ENCODE peak calls at places on chromosomes 5 and 9, in four cellular contexts. K is GM12878, R is HepG2, S is H1. F is an unnamed sample. For H3K4me1, the result is how much of the 10 kb centered on the place peaks cover.

GRCh38 chr5:93620487-93621339 is 37.7 kb downstream of the NR2F1 start:
- DNase-seq in S (no peak), K (no peak), R (peak), F (no peak)

GRCh38 chr9:113516840-113517577 is 53.5 kb downstream of the RGS3 start:
- DNase-seq in S (no peak), R (no peak), K (peak), F (no peak)

GRCh38 chr9:15354713-15355112 is 47.7 kb upstream of the TTC39B start:
- DNase-seq in S (no peak), K (no peak), R (peak), F (peak)

GRCh38 chr5:56409331-56410190 is 176.4 kb upstream of the ANKRD55 start:
- DNase-seq in K (no peak), S (no peak), R (no peak), F (no peak)

GRCh38 chr9:121399883-121400607 is 30.0 kb upstream of the STOM start:
- DNase-seq in R (peak), S (no peak), K (peak), F (peak)

GRCh38 chr5:158461240-158461854 is 602.4 kb upstream of the CLINT1 start:
- DNase-seq in K (no peak), R (peak), S (no peak), F (no peak)

GRCh38 chr5:173464813-173465212 is 136.6 kb upstream of the STC2 start:
- DNase-seq in S (no peak), K (no peak), R (no peak), F (no peak)

GRCh38 chr5:82734291-82734690 is 342.9 kb downstream of the TMEM167A start:
- DNase-seq in K (no peak), S (no peak), R (no peak), F (no peak)

GRCh38 chr5:92548351-92548750 is 1032.7 kb downstream of the NR2F1-AS1 start:
- DNase-seq in K (no peak), R (no peak), S (no peak), F (no peak)

GRCh38 chr5:139911425-139912120 is 116.0 kb downstream of the PSD2 start:
- DNase-seq in S (no peak), R (no peak), K (no peak), F (no peak)

GRCh38 chr9:73074176-73074708 is 77.4 kb upstream of the ANXA1 start:
- DNase-seq in R (peak), S (no peak), K (no peak), F (no peak)

GRCh38 chr5:124952079-124952478 is 205.6 kb upstream of the ZNF608 start:
- DNase-seq in K (peak), R (no peak), S (no peak), F (no peak)

GRCh38 chr5:132865668-132866341 is 464 bp downstream of the GDF9 start:
- DNase-seq in S (no peak), K (no peak), R (no peak), F (no peak)

GRCh38 chr9:35816708-35817107 is 1.9 kb upstream of the HINT2 start:
- DNase-seq in K (no peak), S (no peak), R (peak), F (no peak)

GRCh38 chr9:1954238-1954637 is 60.9 kb upstream of the SMARCA2 start:
- DNase-seq in K (no peak), S (no peak), R (no peak), F (no peak)

GRCh38 chr9:131396626-131397025 is 2.7 kb downstream of the PRRC2B start:
- DNase-seq in S (no peak), R (no peak), K (no peak), F (no peak)

GRCh38 chr5:124980174-124980941 is 233.9 kb upstream of the ZNF608 start:
- DNase-seq in R (no peak), S (peak), K (peak), F (peak)

GRCh38 chr5:146667633-146668032 is 151.6 kb upstream of the GPR151 start:
- DNase-seq in R (no peak), S (no peak), K (no peak), F (no peak)

GRCh38 chr5:7815757-7816534 is 35.0 kb downstream of the CFAP90 start:
- DNase-seq in R (peak), S (peak), K (peak), F (peak)

GRCh38 chr9:94086961-94087360 is 2.7 kb downstream of the PTPDC1 start:
- DNase-seq in S (no peak), K (no peak), R (no peak), F (no peak)

GRCh38 chr5:115313632-115314031 is 17.2 kb upstream of the CCDC112 start:
- DNase-seq in S (no peak), R (no peak), K (no peak), F (no peak)

GRCh38 chr9:35548571-35548970 is 56.5 kb upstream of the TESK1 start:
- DNase-seq in K (no peak), R (no peak), S (no peak), F (no peak)

GRCh38 chr9:98007251-98007928 is 24.2 kb downstream of the ANP32B start:
- DNase-seq in K (no peak), S (no peak), R (peak), F (no peak)

GRCh38 chr9:16275795-16276624 is 594.5 kb downstream of the BNC2 start:
- DNase-seq in S (no peak), R (no peak), K (no peak), F (no peak)

GRCh38 chr5:119329701-119330100 is 26.1 kb upstream of the TNFAIP8 start:
- DNase-seq in S (no peak), R (no peak), K (no peak), F (no peak)

GRCh38 chr5:65916636-65917035 is 9.7 kb upstream of the ERBIN start:
- DNase-seq in K (no peak), S (no peak), R (no peak), F (no peak)

GRCh38 chr5:101306391-101307137 is 403.5 kb upstream of the ST8SIA4 start:
- DNase-seq in S (no peak), R (no peak), K (no peak), F (no peak)

GRCh38 chr9:34341659-34342266 is 12.4 kb downstream of the NUDT2 start:
- DNase-seq in K (no peak), S (no peak), R (no peak), F (no peak)

GRCh38 chr9:34346873-34347799 is 17.8 kb downstream of the NUDT2 start:
- DNase-seq in K (no peak), S (no peak), R (peak), F (no peak)

GRCh38 chr9:34338664-34339063 is 9.3 kb downstream of the NUDT2 start:
- DNase-seq in R (no peak), K (no peak), S (no peak), F (no peak)

GRCh38 chr9:34343605-34344004 is 14.2 kb downstream of the NUDT2 start:
- DNase-seq in R (no peak), K (no peak), S (no peak), F (no peak)

GRCh38 chr9:34343090-34343489 is 13.7 kb downstream of the NUDT2 start:
- DNase-seq in S (no peak), K (no peak), R (no peak), F (no peak)
- H3K4me1 ChIP-seq in S (under half), K (under half), R (half or more), F (under half)

GRCh38 chr5:135930029-135930948 is 24.5 kb downstream of the LECT2 start:
- DNase-seq in S (peak), K (no peak), R (peak), F (peak)
- TF ChIP-seq SUZ12 in S (peak), K (no peak), R (no peak), F (no peak)

GRCh38 chr5:172005708-172006377 is 595 bp downstream of the FBXW11 start:
- DNase-seq in K (no peak), S (no peak), R (peak), F (no peak)
- H3K4me1 ChIP-seq in K (under half), S (under half), R (under half), F (under half)

GRCh38 chr5:168647083-168647482 is 67.9 kb upstream of the PANK3 start:
- DNase-seq in K (no peak), S (no peak), R (no peak), F (no peak)
- TF ChIP-seq SUZ12 in K (no peak), S (no peak), R (no peak), F (no peak)

F was measured in NT2/D1.